ENCODE peak calls at places on chromosomes 1 and 21, in six cellular contexts. J is uterus, F is PC-3, E is PC-9, D is transverse colon, V is body of pancreas. T is an unnamed sample.

GRCh38 chr1:236451796-236452373 is 57.8 kb downstream of the EDARADD start:
- DNase-seq in J (no peak), E (no peak), D (peak), F (peak), V (peak), T (peak)

GRCh38 chr1:166884040-166884642 is 8.1 kb upstream of the TADA1 start:
- DNase-seq in E (no peak), D (peak), F (no peak), J (peak), V (peak), T (peak)

GRCh38 chr1:153548722-153549695 is at the start of gene S100A3:
- DNase-seq in J (peak), E (peak), V (peak), D (peak), F (peak), T (no peak)

GRCh38 chr21:41706678-41707077 is 60.2 kb downstream of the RIPK4 start:
- DNase-seq in J (no peak), D (peak), V (peak), E (peak), F (no peak), T (peak)

GRCh38 chr1:39131940-39132339 is 72.6 kb upstream of the MACF1 start:
- DNase-seq in E (no peak), J (no peak), F (no peak), D (no peak), V (no peak), T (no peak)

GRCh38 chr1:101006553-101006952 is 19.0 kb downstream of the DPH5 start:
- DNase-seq in F (no peak), E (no peak), J (no peak), V (no peak), D (no peak), T (peak)

GRCh38 chr1:115654663-115655306 is 13.0 kb downstream of the VANGL1 start:
- DNase-seq in J (no peak), D (no peak), E (no peak), F (no peak), V (peak), T (peak)

GRCh38 chr1:21885236-21886037 is 51.7 kb downstream of the HSPG2 start:
- DNase-seq in D (no peak), E (no peak), V (no peak), F (no peak), J (no peak), T (no peak)

GRCh38 chr1:78987042-78987441 is 19.5 kb downstream of the ADGRL4 start:
- DNase-seq in V (no peak), E (no peak), F (peak), D (no peak), J (no peak), T (no peak)

GRCh38 chr1:4060850-4061249 is 160.8 kb upstream of the C1orf174 start:
- DNase-seq in D (no peak), V (no peak), E (no peak), J (no peak), F (no peak), T (no peak)

GRCh38 chr21:39754811-39755210 is 9.8 kb downstream of the IGSF5 start:
- DNase-seq in E (no peak), J (no peak), V (no peak), F (no peak), D (no peak), T (no peak)

GRCh38 chr1:212743901-212744475 is 44.3 kb upstream of the BATF3 start:
- DNase-seq in J (no peak), D (no peak), V (no peak), F (no peak), E (no peak), T (no peak)

GRCh38 chr1:226602186-226603029 is 53.8 kb downstream of the STUM start:
- DNase-seq in F (no peak), E (no peak), D (peak), J (peak), V (peak), T (no peak)

GRCh38 chr1:112522621-112523020 is 13.9 kb downstream of the WNT2B start:
- DNase-seq in V (no peak), D (no peak), J (no peak), F (peak), E (peak), T (no peak)

GRCh38 chr1:23013657-23014056 is 2.0 kb downstream of the TEX46 start:
- DNase-seq in F (peak), D (no peak), J (no peak), E (peak), V (peak), T (peak)

GRCh38 chr1:201371841-201372240 is 5.6 kb downstream of the TNNT2 start:
- DNase-seq in F (no peak), E (no peak), V (no peak), J (no peak), D (no peak), T (no peak)

GRCh38 chr1:9242338-9242969 is 7.9 kb downstream of the H6PD start:
- DNase-seq in D (peak), E (no peak), V (peak), J (peak), F (no peak), T (no peak)

GRCh38 chr1:91805343-91805801 is 80.6 kb downstream of the TGFBR3 start:
- DNase-seq in J (no peak), D (no peak), E (no peak), F (no peak), V (peak), T (no peak)

GRCh38 chr1:224583774-224584173 is 32.3 kb upstream of the CNIH3 start:
- DNase-seq in V (no peak), J (no peak), E (no peak), F (no peak), D (no peak), T (no peak)

GRCh38 chr1:224585051-224585450 is 31.1 kb upstream of the CNIH3 start:
- DNase-seq in F (no peak), J (no peak), V (no peak), E (no peak), D (no peak), T (no peak)

GRCh38 chr1:224582041-224582440 is 34.1 kb upstream of the CNIH3 start:
- DNase-seq in D (no peak), J (no peak), F (no peak), V (no peak), E (no peak), T (no peak)

GRCh38 chr1:224580006-224580405 is 36.1 kb upstream of the CNIH3 start:
- DNase-seq in E (no peak), J (no peak), V (no peak), D (no peak), F (no peak), T (no peak)

DNA sequence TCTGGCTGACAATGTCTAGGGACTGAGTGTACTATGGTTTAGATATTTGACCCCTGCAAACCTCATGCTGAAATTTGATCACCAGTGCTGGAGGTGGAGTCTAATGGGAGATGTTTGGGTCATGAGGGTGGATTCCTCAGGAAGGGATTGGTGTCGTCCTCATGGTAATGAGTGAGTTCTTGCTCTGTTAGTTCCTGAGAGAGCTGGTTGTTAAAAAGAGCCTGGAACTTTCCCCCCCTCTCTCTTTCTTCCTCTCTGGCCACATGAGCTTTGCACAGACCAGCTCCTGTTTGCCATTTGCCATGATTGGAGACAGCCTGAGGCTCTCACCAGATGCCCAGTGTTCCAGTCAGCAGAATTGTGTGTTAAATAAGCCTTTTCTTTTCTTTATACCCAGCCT is 36.6 kb upstream of the CNIH3 start:
- DNase-seq in V (no peak), J (no peak), F (peak), D (no peak), E (no peak), T (no peak)
- H3K4me3 ChIP-seq in V (no peak), J (no peak), F (no peak), D (no peak), E (no peak), T (no peak)

GRCh38 chr1:62368989-62369388 is 49.8 kb upstream of the KANK4 start:
- DNase-seq in E (no peak), V (no peak), D (no peak), F (no peak), J (no peak), T (no peak)
- H3K27ac ChIP-seq in E (no peak), V (no peak), D (no peak), F (no peak), J (no peak), T (no peak)

GRCh38 chr1:1361982-1362423 is 3.6 kb upstream of the MXRA8 start:
- DNase-seq in V (no peak), E (no peak), F (no peak), J (peak), D (peak), T (peak)
- TF ChIP-seq CTCF in V (no peak), E (no peak), F (no peak), J (peak), D (no peak), T (peak)

GRCh38 chr1:116716391-116716790 is 37.8 kb upstream of the CD2 start:
- DNase-seq in J (no peak), D (no peak), F (no peak), E (no peak), V (no peak), T (no peak)

GRCh38 chr1:116713474-116713873 is 40.8 kb upstream of the CD2 start:
- DNase-seq in J (no peak), F (no peak), V (no peak), D (no peak), E (no peak), T (no peak)

GRCh38 chr1:116721608-116722007 is 32.6 kb upstream of the CD2 start:
- DNase-seq in D (no peak), F (no peak), V (no peak), E (no peak), J (no peak), T (no peak)

GRCh38 chr1:116720406-116721071 is 33.7 kb upstream of the CD2 start:
- DNase-seq in J (no peak), F (no peak), E (no peak), V (no peak), D (no peak), T (no peak)

GRCh38 chr1:116717318-116717717 is 36.9 kb upstream of the CD2 start:
- DNase-seq in D (no peak), E (no peak), J (no peak), F (no peak), V (no peak), T (no peak)
- H3K4me3 ChIP-seq in D (no peak), E (no peak), J (no peak), F (no peak), V (no peak), T (no peak)

T was measured in cardiac muscle cell.